ENCODE peak calls at places on chromosomes 3 and 15, in five cellular contexts. C is H1, G is left lung, Y is psoas muscle, X is cardiac muscle cell. E is an unnamed sample.
A peak's percentile ranks its signal among the peaks of the same experiment; 100 is the strongest.

GRCh38 chr3:65746848-65747247 is 291.9 kb downstream of the MAGI1 start:
- DNase-seq in C (no peak), G (no peak), Y (no peak), X (no peak), E (no peak)

GRCh38 chr3:169886671-169887070 is 16.9 kb upstream of the LRRC31 start:
- DNase-seq in C (no peak), G (no peak), Y (peak; percentile 56), X (peak; percentile 87), E (peak; percentile 90)

GRCh38 chr15:44584162-44584749 is 47.3 kb downstream of the EIF3J start:
- DNase-seq in C (peak; percentile 21), G (no peak), Y (no peak), X (peak; percentile 48), E (peak; percentile 68)

GRCh38 chr15:40782609-40783227 is 12.9 kb downstream of the C15orf62 start:
- DNase-seq in C (peak; percentile 46), G (peak; percentile 93), Y (no peak), X (peak; percentile 32), E (peak; percentile 77)

GRCh38 chr3:13106308-13106970 is 33.2 kb upstream of the IQSEC1 start:
- DNase-seq in C (no peak), G (no peak), Y (no peak), X (no peak), E (no peak)

GRCh38 chr3:17942856-17943255 is 200.4 kb upstream of the TBC1D5 start:
- DNase-seq in C (no peak), G (no peak), Y (no peak), X (peak; percentile 22), E (no peak)

GRCh38 chr15:41417418-41417811 is 520 bp downstream of the RTF1 start:
- DNase-seq in C (no peak), G (no peak), Y (peak; percentile 50), X (peak; percentile 40), E (peak; percentile 47)

GRCh38 chr15:25947336-25948080 is 84.4 kb upstream of the ATP10A start:
- DNase-seq in C (no peak), G (no peak), Y (no peak), X (no peak), E (no peak)

GRCh38 chr15:64622410-64623260 is 152.8 kb downstream of the RBPMS2 start:
- DNase-seq in C (no peak), G (no peak), Y (no peak), X (no peak), E (no peak)

GRCh38 chr15:38453971-38454686 is at the start of gene FAM98B:
- DNase-seq in C (peak; percentile 64), G (peak; percentile 96), Y (peak; percentile 88), X (peak; percentile 94), E (peak; percentile 95)

GRCh38 chr3:65811050-65811766 is 227.5 kb downstream of the MAGI1 start:
- DNase-seq in C (no peak), G (no peak), Y (peak; percentile 14), X (peak; percentile 70), E (peak; percentile 71)

GRCh38 chr3:99172736-99173657 is 271.5 kb upstream of the DCBLD2 start:
- DNase-seq in C (no peak), G (no peak), Y (no peak), X (peak; percentile 89), E (no peak)

GRCh38 chr15:37824717-37825382 is 109.6 kb upstream of the TMCO5A start:
- DNase-seq in C (no peak), G (no peak), Y (peak; percentile 10), X (peak; percentile 90), E (no peak)

GRCh38 chr3:156978471-156978961 is 152.4 kb downstream of the LEKR1 start:
- DNase-seq in C (no peak), G (no peak), Y (no peak), X (no peak), E (no peak)

GRCh38 chr3:155026999-155027591 is 53.0 kb upstream of the MME start:
- DNase-seq in C (no peak), G (no peak), Y (no peak), X (peak; percentile 92), E (no peak)

GRCh38 chr3:29747991-29748390 is 467.1 kb downstream of the RBMS3 start:
- DNase-seq in C (no peak), G (no peak), Y (no peak), X (peak; percentile 24), E (no peak)

GRCh38 chr3:189144645-189145044 is 27.1 kb upstream of the TPRG1 start:
- DNase-seq in C (no peak), G (no peak), Y (no peak), X (peak; percentile 68), E (no peak)

GRCh38 chr3:50617096-50617791 is at the start of gene MAPKAPK3:
- DNase-seq in C (no peak), G (peak; percentile 91), Y (peak; percentile 69), X (peak; percentile 27), E (peak; percentile 85)

GRCh38 chr15:79322945-79323344 is 12.0 kb downstream of the TMED3 start:
- DNase-seq in C (no peak), G (no peak), Y (no peak), X (no peak), E (no peak)

GRCh38 chr15:86915811-86916331 is 836.2 kb downstream of the AGBL1 start:
- DNase-seq in C (no peak), G (no peak), Y (no peak), X (peak; percentile 69), E (no peak)

GRCh38 chr15:98896002-98896721 is 111.4 kb downstream of the PGPEP1L start:
- DNase-seq in C (no peak), G (no peak), Y (no peak), X (peak; percentile 71), E (no peak)

GRCh38 chr3:113285226-113285625 is 73.9 kb downstream of the BOC start:
- DNase-seq in C (no peak), G (no peak), Y (no peak), X (no peak), E (no peak)

GRCh38 chr3:8529738-8530525 is 28.3 kb downstream of the LMCD1 start:
- DNase-seq in C (no peak), G (no peak), Y (no peak), X (no peak), E (no peak)

GRCh38 chr3:149004622-149005021 is 13.3 kb downstream of the GYG1 start:
- DNase-seq in C (no peak), G (no peak), Y (peak; percentile 61), X (no peak), E (no peak)

GRCh38 chr3:111846717-111847116 is 12.3 kb upstream of the PHLDB2 start:
- DNase-seq in C (no peak), G (no peak), Y (no peak), X (peak; percentile 92), E (no peak)

GRCh38 chr3:142568393-142569017 is 10.0 kb downstream of the ATR start:
- DNase-seq in C (peak; percentile 50), G (no peak), Y (no peak), X (no peak), E (peak; percentile 43)

GRCh38 chr15:27473846-27474245 is 502.9 kb downstream of the GABRG3 start:
- DNase-seq in C (no peak), G (no peak), Y (no peak), X (no peak), E (no peak)

GRCh38 chr3:44915702-44916438 is 41.5 kb downstream of the TGM4 start:
- DNase-seq in C (no peak), G (no peak), Y (no peak), X (peak; percentile 59), E (no peak)

DNA sequence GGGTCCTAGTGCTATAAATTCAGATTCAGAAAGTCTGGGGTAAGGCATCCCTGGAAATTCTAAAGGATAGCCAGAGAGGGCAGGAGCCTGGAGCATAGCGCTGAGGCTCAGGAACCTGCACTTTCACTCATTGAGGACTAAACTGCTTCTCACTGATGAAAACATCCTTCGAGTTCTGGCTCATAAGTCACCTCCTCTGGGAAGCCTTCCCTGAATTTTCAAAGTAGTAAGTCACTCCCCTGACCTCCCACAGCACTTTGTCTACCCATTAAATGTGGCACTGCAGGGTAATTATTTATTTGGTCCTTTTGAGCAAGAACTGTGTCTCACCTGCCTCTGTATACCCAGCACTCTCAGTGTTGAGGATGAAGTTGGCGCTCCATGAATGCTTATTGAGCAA is 30.9 kb downstream of the HRH1 start:
- DNase-seq in C (no peak), G (no peak), Y (no peak), X (no peak), E (no peak)
- H3K27ac ChIP-seq in C (no peak overlapping the region), G (peak overlapping the region; percentile 44), Y (peak overlapping the region; percentile 32), X (no peak overlapping the region), E (no peak overlapping the region)

GRCh38 chr15:101258238-101259144 is 6.6 kb upstream of the CHSY1 start:
- DNase-seq in C (no peak), G (no peak), Y (peak; percentile 48), X (peak; percentile 88), E (peak; percentile 63)
- H3K27ac ChIP-seq in C (no peak overlapping the region), G (no peak overlapping the region), Y (no peak overlapping the region), X (no peak overlapping the region), E (no peak overlapping the region)

DNA sequence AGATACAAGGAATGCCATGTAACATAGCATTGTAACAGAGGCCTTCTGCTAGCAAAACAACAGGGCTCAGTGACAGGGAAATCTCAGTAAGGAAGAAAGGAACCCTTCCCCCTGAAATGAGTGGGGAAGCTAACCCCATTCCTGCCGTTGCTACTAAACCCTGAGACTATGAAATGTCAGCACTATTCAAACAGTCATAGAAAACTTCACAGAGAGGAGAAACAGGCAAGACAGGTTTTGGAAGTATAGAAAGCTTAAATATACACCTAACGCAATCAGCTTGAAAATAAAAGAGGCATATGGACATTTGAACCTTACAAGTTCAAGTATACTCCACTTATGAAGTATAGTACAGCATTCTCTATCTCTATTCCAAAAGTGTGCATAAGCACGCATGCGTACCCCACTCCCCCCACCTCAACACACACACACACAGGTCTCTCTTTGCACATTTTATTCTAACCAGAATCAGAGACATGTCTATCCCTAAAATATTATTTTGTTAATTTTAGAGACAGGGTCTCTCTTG is 17.6 kb upstream of the FRMD4B start:
- DNase-seq in C (no peak), G (no peak), Y (no peak), X (no peak), E (no peak)
- H3K27ac ChIP-seq in C (no peak overlapping the region), G (peak overlapping the region; percentile 60), Y (no peak overlapping the region), X (no peak overlapping the region), E (no peak overlapping the region)

DNA sequence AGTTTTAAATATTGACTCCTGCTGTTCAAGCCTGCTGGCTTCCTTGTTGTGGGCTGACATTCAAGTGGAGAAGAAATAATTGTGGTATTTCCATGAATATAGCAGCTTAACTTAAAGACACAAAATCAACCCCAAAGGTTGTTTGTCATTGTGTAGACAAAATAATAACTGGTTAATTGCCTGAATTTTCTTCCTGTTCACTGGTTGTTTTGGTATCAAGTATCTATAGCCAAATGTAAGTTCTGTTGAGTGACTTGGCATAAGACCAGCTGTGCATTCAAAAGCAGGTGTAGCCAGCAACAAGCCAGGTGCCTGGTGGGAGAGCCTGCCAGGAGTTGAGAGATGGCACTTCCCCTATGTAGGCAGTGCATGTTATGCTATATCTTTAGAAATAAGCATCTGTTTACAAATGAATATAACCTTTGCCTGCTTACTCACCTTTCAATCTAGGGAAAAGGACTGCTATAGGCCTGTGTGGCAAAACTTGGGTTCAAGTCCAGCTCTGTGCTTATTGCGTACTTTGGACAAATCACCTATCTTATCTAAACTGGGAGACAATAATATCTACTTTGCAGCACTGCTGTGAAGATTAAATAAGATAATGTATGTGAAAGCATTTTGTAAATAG is 84.9 kb upstream of the TBL1XR1 start:
- DNase-seq in C (no peak), G (no peak), Y (no peak), X (no peak), E (no peak)
- H3K27ac ChIP-seq in C (no peak overlapping the region), G (no peak overlapping the region), Y (no peak overlapping the region), X (no peak overlapping the region), E (no peak overlapping the region)

GRCh38 chr15:100713163-100713867 is 110.9 kb downstream of the ASB7 start:
- DNase-seq in C (no peak), G (no peak), Y (no peak), X (peak; percentile 86), E (no peak)
- H3K27ac ChIP-seq in C (no peak overlapping the region), G (no peak overlapping the region), Y (no peak overlapping the region), X (no peak overlapping the region), E (peak overlapping the region; percentile 49)

GRCh38 chr15:90414408-90415028 is 26.5 kb downstream of the IQGAP1 start:
- DNase-seq in C (no peak), G (no peak), Y (no peak), X (peak; percentile 42), E (no peak)
- H3K27ac ChIP-seq in C (peak overlapping the region; percentile 61), G (peak overlapping the region; percentile 81), Y (peak overlapping the region; percentile 54), X (no peak overlapping the region), E (no peak overlapping the region)

E was measured in right cardiac atrium.